ENCODE peak calls at places on chromosomes 7 and 10, in nine cellular contexts. I is neural progenitor cell, Z is SK-N-SH, G is HCT116, P is hepatocyte, V is GM23248, J is MM.1S, A is GM23338, H is PC-3. M is an unnamed sample.
A peak's percentile ranks its signal among the peaks of the same experiment; 100 is the strongest.

GRCh38 chr7:149809215-149809614 is 29.0 kb upstream of the ZNF862 start:
- DNase-seq in I (no peak), Z (no peak), G (no peak), P (no peak), V (no peak), J (no peak), A (no peak), H (no peak), M (no peak)

GRCh38 chr7:41695661-41696322 is 7.1 kb downstream of the INHBA start:
- DNase-seq in I (no peak), Z (no peak), G (no peak), P (peak; percentile 57), V (no peak), J (no peak), A (no peak), H (no peak), M (no peak)

GRCh38 chr10:81021428-81022129 is 483.9 kb downstream of the SH2D4B start:
- DNase-seq in I (no peak), Z (no peak), G (no peak), P (no peak), V (no peak), J (no peak), A (no peak), H (no peak), M (no peak)

GRCh38 chr10:14839305-14839695 is 1.2 kb downstream of the HSPA14 start:
- DNase-seq in I (peak; percentile 18), Z (no peak), G (no peak), P (peak; percentile 29), V (peak; percentile 54), J (no peak), A (peak; percentile 6), H (no peak), M (peak; percentile 15)

GRCh38 chr7:4136036-4136435 is 546.1 kb upstream of the FOXK1 start:
- DNase-seq in I (no peak), Z (no peak), G (no peak), P (no peak), V (no peak), J (no peak), A (peak; percentile 53), H (no peak), M (no peak)

GRCh38 chr7:146544748-146545147 is 428.1 kb downstream of the CNTNAP2 start:
- DNase-seq in I (no peak), Z (no peak), G (no peak), P (no peak), V (no peak), J (no peak), A (no peak), H (no peak), M (no peak)

GRCh38 chr7:151083824-151084160 is 499 bp upstream of the TMUB1 start:
- DNase-seq in I (no peak), Z (no peak), G (no peak), P (no peak), V (no peak), J (no peak), A (no peak), H (no peak), M (no peak)

GRCh38 chr10:17768957-17769356 is 17.0 kb downstream of the TMEM236 start:
- DNase-seq in I (no peak), Z (no peak), G (no peak), P (no peak), V (peak; percentile 47), J (no peak), A (no peak), H (no peak), M (no peak)

GRCh38 chr10:72097448-72098300 is 9.3 kb upstream of the SPOCK2 start:
- DNase-seq in I (no peak), Z (no peak), G (peak; percentile 68), P (peak; percentile 75), V (peak; percentile 93), J (no peak), A (no peak), H (peak; percentile 90), M (no peak)

GRCh38 chr7:116367171-116367813 is 132.2 kb upstream of the CAV2 start:
- DNase-seq in I (peak; percentile 55), Z (no peak), G (no peak), P (no peak), V (no peak), J (no peak), A (peak; percentile 54), H (peak; percentile 66), M (no peak)

GRCh38 chr7:6495597-6496262 is 48.0 kb upstream of the DAGLB start:
- DNase-seq in I (no peak), Z (peak; percentile 75), G (no peak), P (no peak), V (peak; percentile 59), J (no peak), A (no peak), H (peak; percentile 16), M (no peak)

GRCh38 chr10:23358357-23358756 is 13.8 kb upstream of the C10orf67 start:
- DNase-seq in I (peak; percentile 37), Z (no peak), G (no peak), P (no peak), V (no peak), J (no peak), A (peak; percentile 55), H (no peak), M (no peak)

GRCh38 chr10:14129770-14130169 is 201.0 kb downstream of the FRMD4A start:
- DNase-seq in I (no peak), Z (no peak), G (no peak), P (no peak), V (no peak), J (no peak), A (no peak), H (no peak), M (no peak)

GRCh38 chr10:121935702-121936101 is 7.9 kb upstream of the ATE1 start:
- DNase-seq in I (no peak), Z (peak; percentile 27), G (no peak), P (peak; percentile 73), V (no peak), J (no peak), A (no peak), H (no peak), M (no peak)

GRCh38 chr7:45088821-45089313 is at the start of gene NACAD:
- DNase-seq in I (peak; percentile 63), Z (peak; percentile 99), G (no peak), P (peak; percentile 65), V (peak; percentile 54), J (no peak), A (peak; percentile 53), H (no peak), M (no peak)

GRCh38 chr7:112646787-112647186 is 143.4 kb downstream of the TMEM168 start:
- DNase-seq in I (peak; percentile 77), Z (no peak), G (no peak), P (no peak), V (no peak), J (no peak), A (peak; percentile 76), H (no peak), M (no peak)

GRCh38 chr7:146926833-146927232 is 810.2 kb downstream of the CNTNAP2 start:
- DNase-seq in I (no peak), Z (no peak), G (no peak), P (no peak), V (no peak), J (no peak), A (no peak), H (no peak), M (no peak)

GRCh38 chr7:130108809-130109208 is 38.5 kb downstream of the KLHDC10 start:
- DNase-seq in I (no peak), Z (no peak), G (no peak), P (no peak), V (no peak), J (no peak), A (no peak), H (no peak), M (no peak)

GRCh38 chr7:148084138-148084537 is 506.4 kb upstream of the C7orf33 start:
- DNase-seq in I (peak; percentile 80), Z (peak; percentile 77), G (peak; percentile 12), P (peak; percentile 76), V (peak; percentile 49), J (peak; percentile 73), A (peak; percentile 66), H (peak; percentile 69), M (peak; percentile 36)

GRCh38 chr7:133056370-133057238 is 25.3 kb downstream of the CHCHD3 start:
- DNase-seq in I (no peak), Z (no peak), G (no peak), P (no peak), V (no peak), J (no peak), A (no peak), H (no peak), M (no peak)

GRCh38 chr10:116629340-116629739 is 8.6 kb downstream of the PNLIPRP2 start:
- DNase-seq in I (peak; percentile 30), Z (no peak), G (no peak), P (no peak), V (no peak), J (no peak), A (no peak), H (no peak), M (no peak)

GRCh38 chr7:5827755-5828154 is 46.3 kb upstream of the RNF216 start:
- DNase-seq in I (peak; percentile 27), Z (peak; percentile 67), G (peak; percentile 16), P (no peak), V (peak; percentile 18), J (peak; percentile 47), A (peak; percentile 53), H (peak; percentile 31), M (peak; percentile 30)

GRCh38 chr10:64113375-64113774 is 592.2 kb downstream of the REEP3 start:
- DNase-seq in I (no peak), Z (no peak), G (no peak), P (no peak), V (no peak), J (no peak), A (no peak), H (no peak), M (no peak)
- TF ChIP-seq EZH2phosphoT487 in I (no peak), Z (no peak), G (no peak), P (no peak), V (no peak), J (no peak), A (no peak), H (no peak), M (no peak)

GRCh38 chr7:2228921-2229320 is 3.8 kb downstream of the MAD1L1 start:
- DNase-seq in I (no peak), Z (peak; percentile 76), G (no peak), P (no peak), V (no peak), J (no peak), A (no peak), H (no peak), M (no peak)
- H2AFZ ChIP-seq in I (no peak overlapping the region), Z (no peak overlapping the region), G (no peak overlapping the region), P (no peak overlapping the region), V (no peak overlapping the region), J (no peak overlapping the region), A (no peak overlapping the region), H (no peak overlapping the region), M (no peak overlapping the region)

GRCh38 chr7:47215640-47216039 is 366.3 kb downstream of the TNS3 start:
- DNase-seq in I (no peak), Z (no peak), G (no peak), P (no peak), V (no peak), J (no peak), A (no peak), H (no peak), M (no peak)
- TF ChIP-seq EZH2phosphoT487 in I (no peak), Z (no peak), G (no peak), P (no peak), V (no peak), J (no peak), A (no peak), H (no peak), M (no peak)

DNA sequence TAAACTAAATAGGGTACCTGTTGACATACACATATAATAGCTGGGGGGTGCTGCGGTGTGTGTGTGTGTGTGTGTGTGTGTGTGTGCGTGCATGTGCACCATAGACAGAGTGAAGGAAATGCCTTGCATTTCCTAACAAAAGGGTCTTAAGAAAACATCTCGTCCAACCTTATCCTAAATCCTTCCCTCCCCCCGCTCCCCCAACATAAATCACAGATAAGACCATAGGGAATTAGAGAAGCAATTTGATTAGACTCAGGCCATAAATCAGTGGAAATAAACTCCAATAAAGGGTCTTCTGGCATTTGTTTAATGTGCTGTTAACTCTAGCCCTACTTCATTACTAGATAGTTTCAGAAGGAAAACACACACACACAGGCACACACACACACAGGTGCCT is 148.5 kb downstream of the PPP1R17 start:
- DNase-seq in I (no peak), Z (no peak), G (no peak), P (no peak), V (no peak), J (no peak), A (no peak), H (no peak), M (no peak)
- H2AFZ ChIP-seq in I (no peak overlapping the region), Z (no peak overlapping the region), G (no peak overlapping the region), P (no peak overlapping the region), V (no peak overlapping the region), J (no peak overlapping the region), A (no peak overlapping the region), H (no peak overlapping the region), M (no peak overlapping the region)

M was measured in OCI-LY7.